ENCODE peak calls at places on chromosomes 11 and 22, in ten cellular contexts. B is transverse colon, P is A549, K is prostate gland, F is tibial nerve, N is IMR-90, I is HCT116, V is ovary, X is adrenal gland, D is H1. H is an unnamed sample.

GRCh38 chr11:75334976-75335375 is 16.5 kb downstream of the ARRB1 start:
- DNase-seq in B (no peak), P (no peak), K (no peak), F (no peak), N (no peak), I (no peak), V (no peak), X (no peak), D (no peak), H (no peak)

GRCh38 chr11:16356057-16356750 is at the start of gene SOX6:
- DNase-seq in B (no peak), P (no peak), K (peak; percentile 28), F (peak; percentile 8), N (peak; percentile 67), I (no peak), V (no peak), X (no peak), D (no peak), H (no peak)

GRCh38 chr11:5449023-5449422 is at the start of gene OR51I2:
- DNase-seq in B (no peak), P (no peak), K (no peak), F (no peak), N (no peak), I (no peak), V (no peak), X (no peak), D (no peak), H (no peak)

GRCh38 chr11:122287401-122287800 is 171.4 kb upstream of the BLID start:
- DNase-seq in B (no peak), P (no peak), K (no peak), F (no peak), N (no peak), I (no peak), V (no peak), X (no peak), D (no peak), H (no peak)

GRCh38 chr11:33307984-33308383 is 50.8 kb downstream of the HIPK3 start:
- DNase-seq in B (no peak), P (no peak), K (no peak), F (no peak), N (no peak), I (no peak), V (no peak), X (no peak), D (no peak), H (no peak)

GRCh38 chr11:129374993-129375721 is 491 bp upstream of the BARX2 start:
- DNase-seq in B (peak; percentile 71), P (peak; percentile 20), K (peak; percentile 43), F (no peak), N (no peak), I (no peak), V (no peak), X (no peak), D (peak; percentile 70), H (no peak)

GRCh38 chr22:42648368-42649260 is 578 bp downstream of the CYB5R3 start:
- DNase-seq in B (peak; percentile 89), P (peak; percentile 43), K (peak; percentile 46), F (no peak), N (no peak), I (no peak), V (peak; percentile 55), X (peak; percentile 62), D (no peak), H (no peak)

GRCh38 chr11:73280606-73281005 is 8.5 kb downstream of the P2RY6 start:
- DNase-seq in B (no peak), P (no peak), K (no peak), F (peak; percentile 25), N (no peak), I (no peak), V (peak; percentile 8), X (no peak), D (no peak), H (no peak)

GRCh38 chr11:27495710-27496300 is 10.8 kb downstream of the LIN7C start:
- DNase-seq in B (no peak), P (no peak), K (no peak), F (no peak), N (no peak), I (no peak), V (no peak), X (no peak), D (no peak), H (no peak)

DNA sequence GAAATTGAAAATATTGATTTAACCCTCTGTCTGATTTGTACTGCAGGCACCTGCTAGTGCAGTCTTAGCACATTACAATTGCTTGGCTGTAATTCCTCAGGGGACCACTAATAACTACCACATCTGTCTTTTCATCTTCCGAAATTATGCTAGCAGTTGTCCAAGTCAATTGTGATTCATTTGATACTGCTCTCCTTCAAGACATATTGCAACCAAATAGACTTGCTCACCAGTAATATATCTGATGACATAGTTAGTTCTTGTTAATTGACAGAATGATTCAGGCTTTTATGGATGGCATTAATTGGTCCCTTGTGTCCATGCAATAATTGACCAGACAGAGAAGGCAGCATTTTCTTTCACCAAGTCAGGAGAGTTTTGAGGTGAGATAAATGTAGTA is 158.6 kb downstream of the TEAD1 start:
- DNase-seq in B (no peak), P (no peak), K (no peak), F (no peak), N (no peak), I (no peak), V (no peak), X (no peak), D (no peak), H (no peak)
- TF ChIP-seq CTCF in B (no peak), P (no peak), K (no peak), F (no peak), N (no peak), I (no peak), V (no peak), X (no peak), D (no peak), H (no peak)

GRCh38 chr11:125449586-125449985 is 46.5 kb downstream of the FEZ1 start:
- DNase-seq in B (no peak), P (no peak), K (no peak), F (no peak), N (no peak), I (no peak), V (no peak), X (no peak), D (no peak), H (no peak)
- TF ChIP-seq POLR2A in B (no peak), P (no peak), K (no peak), F (no peak), N (no peak), I (no peak), V (no peak), X (no peak), D (no peak), H (no peak)

DNA sequence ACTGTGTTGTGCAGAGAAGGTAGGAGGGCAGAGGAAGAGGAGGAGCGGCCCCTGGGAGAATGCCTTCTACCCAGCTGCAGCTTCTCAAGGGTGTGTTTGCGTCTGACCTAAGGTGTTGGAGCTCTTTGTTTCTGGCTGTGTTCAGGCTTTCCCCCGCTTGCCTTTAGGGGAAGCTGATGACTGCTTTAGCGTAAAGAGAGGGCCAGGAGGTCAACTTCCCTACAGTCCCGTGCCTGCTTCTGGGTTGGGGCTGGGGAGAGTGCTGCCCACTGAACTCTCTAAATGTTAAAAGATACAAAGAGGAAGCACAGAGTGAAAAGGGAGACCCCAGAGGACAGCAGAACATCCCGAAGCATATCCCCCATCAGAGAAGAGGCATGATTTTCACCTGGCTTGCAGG is 99.2 kb downstream of the PTPRJ start:
- DNase-seq in B (no peak), P (no peak), K (no peak), F (no peak), N (no peak), I (no peak), V (no peak), X (no peak), D (no peak), H (no peak)
- TF ChIP-seq CTCF in B (no peak), P (no peak), K (no peak), F (no peak), N (no peak), I (no peak), V (no peak), X (no peak), D (no peak), H (no peak)

DNA sequence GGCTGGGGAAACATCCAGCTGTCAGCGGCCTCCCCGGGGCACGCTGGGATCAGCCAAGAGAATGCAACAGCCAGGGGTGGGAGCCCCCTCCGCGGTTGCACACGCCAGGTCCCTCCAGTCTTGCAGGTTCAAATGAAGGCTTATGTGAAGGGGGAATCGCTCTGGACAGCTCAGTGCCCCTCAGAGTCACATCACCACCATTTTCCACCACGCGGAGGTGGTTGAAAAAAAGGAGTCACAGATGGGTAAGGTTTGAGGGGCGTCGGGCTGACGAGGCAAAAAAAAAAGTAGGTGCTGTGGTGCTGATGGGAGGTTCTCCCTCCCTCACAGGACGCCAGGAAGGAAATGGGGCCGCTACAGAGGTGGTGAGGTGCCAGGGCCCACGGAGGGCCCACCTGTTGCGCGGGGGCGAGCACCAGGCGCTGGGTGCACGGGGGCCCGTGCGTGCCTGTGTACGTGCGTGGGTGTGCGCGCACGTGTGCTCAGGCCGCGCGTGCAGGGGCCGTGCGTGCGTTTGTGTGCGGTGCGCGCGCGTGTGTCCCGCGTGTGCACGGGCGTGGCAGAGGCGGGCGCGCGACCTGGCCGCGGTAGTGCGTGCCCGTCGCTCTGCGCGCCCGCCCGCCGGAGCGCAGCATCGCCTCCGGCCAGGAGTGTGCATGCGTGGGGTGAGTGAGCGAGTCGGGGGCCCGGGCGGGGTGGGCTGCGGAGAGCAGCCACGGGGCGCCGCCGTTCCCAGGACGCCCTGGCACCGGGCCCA is 3.0 kb downstream of the PDGFB start:
- DNase-seq in B (no peak), P (no peak), K (no peak), F (no peak), N (no peak), I (no peak), V (no peak), X (no peak), D (no peak), H (no peak)
- TF ChIP-seq POLR2A in B (no peak), P (no peak), K (no peak), F (no peak), N (no peak), I (no peak), V (no peak), X (no peak), D (no peak), H (no peak)

DNA sequence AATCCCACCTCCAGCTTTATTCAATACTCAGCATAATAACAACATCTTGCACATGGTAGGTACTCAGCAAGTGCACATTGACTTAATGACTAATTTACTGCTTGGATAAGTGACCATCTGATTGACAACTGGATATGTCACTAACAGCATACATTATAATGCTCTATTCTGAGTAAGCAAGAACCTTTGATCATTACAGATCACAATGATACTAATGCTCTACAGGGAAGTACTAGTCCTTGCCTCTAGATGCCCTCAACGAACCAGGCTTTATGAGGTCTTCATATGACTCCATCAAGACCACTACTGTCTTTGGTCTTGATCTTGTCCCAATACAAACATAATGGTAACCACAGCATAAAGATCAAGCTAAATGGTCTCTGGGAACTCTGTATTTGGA is 167.6 kb upstream of the MTMR2 start:
- DNase-seq in B (no peak), P (peak; percentile 23), K (no peak), F (no peak), N (peak; percentile 27), I (no peak), V (no peak), X (no peak), D (no peak), H (no peak)
- TF ChIP-seq CTCF in B (no peak), P (peak; percentile 7), K (no peak), F (no peak), N (peak; percentile 23), I (peak; percentile 26), V (no peak), X (no peak), D (peak; percentile 19), H (no peak)

H was measured in esophagus squamous epithelium.